ENCODE peak calls at places on chromosomes 7 and 10, in five cellular contexts. One of them, this sample, is unnamed.

GRCh38 chr7:70855373-70855772 is 276.6 kb upstream of the GALNT17 start:
- DNase-seq in stimulated activated CD8-positive, alpha-beta memory T cell treated with anti-CD3 and anti-CD28 coated beads, Interleukin-12 subunit alpha, Interleukin-12 subunit beta, amount 100 ng/mL, for 1 hour: no peak
- DNase-seq in BE2C: no peak
- DNase-seq in NCI-H2107: no peak
- DNase-seq in posterior vena cava: no peak
- DNase-seq in this sample: no peak

GRCh38 chr10:82982110-82982608 is 1107.2 kb downstream of the NRG3 start:
- DNase-seq in posterior vena cava: no peak
- DNase-seq in stimulated activated CD8-positive, alpha-beta memory T cell treated with anti-CD3 and anti-CD28 coated beads, Interleukin-12 subunit alpha, Interleukin-12 subunit beta, amount 100 ng/mL, for 1 hour: no peak
- DNase-seq in BE2C: no peak
- DNase-seq in NCI-H2107: no peak
- DNase-seq in this sample: no peak

GRCh38 chr10:48306265-48306869 is at the start of gene MAPK8:
- DNase-seq in BE2C: peak; percentile 96
- DNase-seq in posterior vena cava: peak; percentile 97
- DNase-seq in NCI-H2107: peak; percentile 76
- DNase-seq in stimulated activated CD8-positive, alpha-beta memory T cell treated with anti-CD3 and anti-CD28 coated beads, Interleukin-12 subunit alpha, Interleukin-12 subunit beta, amount 100 ng/mL, for 1 hour: peak; percentile 82
- DNase-seq in this sample: peak; percentile 97

GRCh38 chr7:98177553-98177952 is 33.7 kb upstream of the BHLHA15 start:
- DNase-seq in NCI-H2107: no peak
- DNase-seq in stimulated activated CD8-positive, alpha-beta memory T cell treated with anti-CD3 and anti-CD28 coated beads, Interleukin-12 subunit alpha, Interleukin-12 subunit beta, amount 100 ng/mL, for 1 hour: no peak
- DNase-seq in posterior vena cava: no peak
- DNase-seq in BE2C: no peak
- DNase-seq in this sample: no peak

GRCh38 chr10:92757066-92757716 is 67.4 kb downstream of the HHEX start:
- DNase-seq in BE2C: peak; percentile 35
- DNase-seq in posterior vena cava: peak; percentile 95
- DNase-seq in NCI-H2107: no peak
- DNase-seq in stimulated activated CD8-positive, alpha-beta memory T cell treated with anti-CD3 and anti-CD28 coated beads, Interleukin-12 subunit alpha, Interleukin-12 subunit beta, amount 100 ng/mL, for 1 hour: no peak
- DNase-seq in this sample: peak; percentile 81

GRCh38 chr10:2908851-2909630 is 158.3 kb upstream of the PFKP start:
- DNase-seq in stimulated activated CD8-positive, alpha-beta memory T cell treated with anti-CD3 and anti-CD28 coated beads, Interleukin-12 subunit alpha, Interleukin-12 subunit beta, amount 100 ng/mL, for 1 hour: no peak
- DNase-seq in NCI-H2107: no peak
- DNase-seq in posterior vena cava: no peak
- DNase-seq in BE2C: no peak
- DNase-seq in this sample: no peak

GRCh38 chr7:44733708-44734481 is 14.8 kb upstream of the ZMIZ2 start:
- DNase-seq in BE2C: no peak
- DNase-seq in NCI-H2107: no peak
- DNase-seq in posterior vena cava: peak; percentile 6
- DNase-seq in stimulated activated CD8-positive, alpha-beta memory T cell treated with anti-CD3 and anti-CD28 coated beads, Interleukin-12 subunit alpha, Interleukin-12 subunit beta, amount 100 ng/mL, for 1 hour: no peak
- DNase-seq in this sample: no peak

GRCh38 chr7:130367088-130367755 is 13.1 kb upstream of the CPA1 start:
- DNase-seq in BE2C: no peak
- DNase-seq in NCI-H2107: no peak
- DNase-seq in stimulated activated CD8-positive, alpha-beta memory T cell treated with anti-CD3 and anti-CD28 coated beads, Interleukin-12 subunit alpha, Interleukin-12 subunit beta, amount 100 ng/mL, for 1 hour: no peak
- DNase-seq in posterior vena cava: peak; percentile 66
- DNase-seq in this sample: no peak

GRCh38 chr10:99654791-99655190 is 4.5 kb upstream of the ENTPD7 start:
- DNase-seq in stimulated activated CD8-positive, alpha-beta memory T cell treated with anti-CD3 and anti-CD28 coated beads, Interleukin-12 subunit alpha, Interleukin-12 subunit beta, amount 100 ng/mL, for 1 hour: no peak
- DNase-seq in BE2C: no peak
- DNase-seq in NCI-H2107: no peak
- DNase-seq in posterior vena cava: no peak
- DNase-seq in this sample: no peak

GRCh38 chr7:41054960-41055700 is 647.8 kb downstream of the INHBA start:
- DNase-seq in BE2C: no peak
- DNase-seq in posterior vena cava: no peak
- DNase-seq in NCI-H2107: no peak
- DNase-seq in stimulated activated CD8-positive, alpha-beta memory T cell treated with anti-CD3 and anti-CD28 coated beads, Interleukin-12 subunit alpha, Interleukin-12 subunit beta, amount 100 ng/mL, for 1 hour: no peak
- DNase-seq in this sample: no peak

GRCh38 chr7:128176696-128177095 is 64.4 kb upstream of the LEP start:
- DNase-seq in posterior vena cava: no peak
- DNase-seq in stimulated activated CD8-positive, alpha-beta memory T cell treated with anti-CD3 and anti-CD28 coated beads, Interleukin-12 subunit alpha, Interleukin-12 subunit beta, amount 100 ng/mL, for 1 hour: no peak
- DNase-seq in NCI-H2107: no peak
- DNase-seq in BE2C: no peak
- DNase-seq in this sample: peak; percentile 9

GRCh38 chr7:16850772-16851466 is 30.9 kb downstream of the AGR3 start:
- DNase-seq in BE2C: no peak
- DNase-seq in NCI-H2107: no peak
- DNase-seq in posterior vena cava: peak; percentile 77
- DNase-seq in stimulated activated CD8-positive, alpha-beta memory T cell treated with anti-CD3 and anti-CD28 coated beads, Interleukin-12 subunit alpha, Interleukin-12 subunit beta, amount 100 ng/mL, for 1 hour: no peak
- DNase-seq in this sample: peak; percentile 36

GRCh38 chr10:117165557-117166419 is 27.7 kb upstream of the VAX1 start:
- DNase-seq in stimulated activated CD8-positive, alpha-beta memory T cell treated with anti-CD3 and anti-CD28 coated beads, Interleukin-12 subunit alpha, Interleukin-12 subunit beta, amount 100 ng/mL, for 1 hour: no peak
- DNase-seq in BE2C: peak; percentile 55
- DNase-seq in posterior vena cava: peak; percentile 84
- DNase-seq in NCI-H2107: no peak
- DNase-seq in this sample: peak; percentile 29

GRCh38 chr10:95324436-95325268 is 33.8 kb upstream of the PDLIM1 start:
- DNase-seq in BE2C: no peak
- DNase-seq in NCI-H2107: no peak
- DNase-seq in stimulated activated CD8-positive, alpha-beta memory T cell treated with anti-CD3 and anti-CD28 coated beads, Interleukin-12 subunit alpha, Interleukin-12 subunit beta, amount 100 ng/mL, for 1 hour: no peak
- DNase-seq in posterior vena cava: no peak
- DNase-seq in this sample: no peak

GRCh38 chr7:35565927-35566326 is 129.0 kb downstream of the HERPUD2 start:
- DNase-seq in BE2C: peak; percentile 25
- DNase-seq in posterior vena cava: no peak
- DNase-seq in stimulated activated CD8-positive, alpha-beta memory T cell treated with anti-CD3 and anti-CD28 coated beads, Interleukin-12 subunit alpha, Interleukin-12 subunit beta, amount 100 ng/mL, for 1 hour: no peak
- DNase-seq in NCI-H2107: no peak
- DNase-seq in this sample: no peak

GRCh38 chr7:44111759-44112158 is 7.6 kb downstream of the AEBP1 start:
- DNase-seq in stimulated activated CD8-positive, alpha-beta memory T cell treated with anti-CD3 and anti-CD28 coated beads, Interleukin-12 subunit alpha, Interleukin-12 subunit beta, amount 100 ng/mL, for 1 hour: no peak
- DNase-seq in posterior vena cava: no peak
- DNase-seq in BE2C: no peak
- DNase-seq in NCI-H2107: no peak
- DNase-seq in this sample: no peak

GRCh38 chr7:74138945-74139843 is 35.0 kb upstream of the EIF4H start:
- DNase-seq in NCI-H2107: no peak
- DNase-seq in BE2C: no peak
- DNase-seq in stimulated activated CD8-positive, alpha-beta memory T cell treated with anti-CD3 and anti-CD28 coated beads, Interleukin-12 subunit alpha, Interleukin-12 subunit beta, amount 100 ng/mL, for 1 hour: no peak
- DNase-seq in posterior vena cava: no peak
- DNase-seq in this sample: no peak